ENCODE peak calls at places on chromosomes 6 and 20, in six cellular contexts. M, Z, Q, S, V and U are unnamed samples.
A peak's percentile ranks its signal among the peaks of the same experiment; 100 is the strongest.

GRCh38 chr6:125188594-125189203 is 35.1 kb downstream of the TPD52L1 start:
- DNase-seq in M (no peak), Z (no peak), Q (no peak), S (no peak), V (no peak), U (no peak)

GRCh38 chr6:83096791-83097190 is 29.3 kb downstream of the DOP1A start:
- DNase-seq in M (no peak), Z (no peak), Q (no peak), S (no peak), V (no peak), U (no peak)

GRCh38 chr6:15948930-15949900 is 179.7 kb upstream of the MYLIP start:
- DNase-seq in M (peak; percentile 63), Z (no peak), Q (no peak), S (no peak), V (peak; percentile 86), U (peak; percentile 80)

GRCh38 chr6:15962449-15962764 is 166.5 kb upstream of the MYLIP start:
- DNase-seq in M (no peak), Z (no peak), Q (no peak), S (no peak), V (no peak), U (no peak)

GRCh38 chr6:35146453-35146852 is 5.3 kb upstream of the TCP11 start:
- DNase-seq in M (peak; percentile 72), Z (no peak), Q (peak; percentile 71), S (no peak), V (peak; percentile 38), U (peak; percentile 60)

GRCh38 chr6:37525460-37526357 is 26.0 kb upstream of the CCDC167 start:
- DNase-seq in M (no peak), Z (no peak), Q (peak; percentile 81), S (no peak), V (no peak), U (no peak)

GRCh38 chr6:168333471-168333870 is 13.9 kb upstream of the DACT2 start:
- DNase-seq in M (no peak), Z (no peak), Q (no peak), S (no peak), V (peak; percentile 55), U (peak; percentile 86)

GRCh38 chr20:33372993-33373441 is 28.3 kb downstream of the CDK5RAP1 start:
- DNase-seq in M (no peak), Z (no peak), Q (no peak), S (no peak), V (no peak), U (no peak)

GRCh38 chr6:17886891-17887290 is 100.5 kb downstream of the KIF13A start:
- DNase-seq in M (no peak), Z (no peak), Q (no peak), S (no peak), V (no peak), U (no peak)

GRCh38 chr20:19741914-19742313 is 16.1 kb upstream of the RIN2 start:
- DNase-seq in M (no peak), Z (no peak), Q (no peak), S (no peak), V (no peak), U (no peak)

GRCh38 chr6:99563056-99563723 is 5.3 kb downstream of the CCNC start:
- DNase-seq in M (no peak), Z (no peak), Q (no peak), S (no peak), V (no peak), U (no peak)

GRCh38 chr6:41965429-41966213 is 24.0 kb upstream of the CCND3 start:
- DNase-seq in M (no peak), Z (peak; percentile 88), Q (peak; percentile 90), S (no peak), V (no peak), U (no peak)

GRCh38 chr20:11796041-11796440 is 121.7 kb upstream of the BTBD3 start:
- DNase-seq in M (no peak), Z (no peak), Q (no peak), S (no peak), V (no peak), U (no peak)

GRCh38 chr6:11143394-11144371 is 32.2 kb upstream of the ERVFRD-1 start:
- DNase-seq in M (peak; percentile 74), Z (no peak), Q (no peak), S (no peak), V (peak; percentile 76), U (peak; percentile 44)

GRCh38 chr6:155171109-155171746 is 92.6 kb upstream of the CLDN20 start:
- DNase-seq in M (no peak), Z (no peak), Q (no peak), S (peak; percentile 78), V (peak; percentile 41), U (no peak)

GRCh38 chr6:14091329-14091978 is 26.1 kb upstream of the CD83 start:
- DNase-seq in M (no peak), Z (no peak), Q (no peak), S (no peak), V (no peak), U (no peak)

GRCh38 chr6:106250997-106251396 is 74.6 kb downstream of the ATG5 start:
- DNase-seq in M (no peak), Z (no peak), Q (no peak), S (no peak), V (no peak), U (no peak)

GRCh38 chr6:106254636-106255035 is 70.9 kb downstream of the ATG5 start:
- DNase-seq in M (no peak), Z (no peak), Q (no peak), S (no peak), V (no peak), U (no peak)

GRCh38 chr6:106253731-106254130 is 71.8 kb downstream of the ATG5 start:
- DNase-seq in M (no peak), Z (no peak), Q (no peak), S (no peak), V (no peak), U (no peak)

GRCh38 chr6:106255306-106255705 is 70.3 kb downstream of the ATG5 start:
- DNase-seq in M (no peak), Z (no peak), Q (no peak), S (no peak), V (no peak), U (no peak)

DNA sequence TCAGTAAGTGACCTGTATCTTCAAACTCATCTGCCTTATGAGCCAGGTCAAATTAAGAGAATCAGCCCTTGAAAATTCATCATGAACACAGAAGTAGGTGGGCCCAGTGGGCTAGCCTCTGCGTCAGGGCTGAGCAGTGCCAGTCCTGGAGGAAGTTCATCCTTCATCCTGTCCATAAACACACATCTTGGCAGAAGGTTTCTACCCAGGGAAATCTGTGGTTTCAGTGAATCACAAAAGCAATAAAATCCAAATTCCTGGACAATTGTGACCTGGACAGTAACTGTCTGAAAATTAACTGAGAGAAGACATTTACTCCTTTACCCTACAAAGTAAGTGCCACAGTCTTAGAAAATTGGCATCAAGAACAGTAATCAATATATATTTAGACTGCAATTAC is 72.4 kb downstream of the ATG5 start:
- DNase-seq in M (no peak), Z (no peak), Q (no peak), S (no peak), V (no peak), U (no peak)
- H3K4me1 ChIP-seq in M (no peaks in the 10 kb centered on the region), Z (no peaks in the 10 kb centered on the region), Q (no peaks in the 10 kb centered on the region), S (no peaks in the 10 kb centered on the region), V (no peaks in the 10 kb centered on the region), U (no peaks in the 10 kb centered on the region)

GRCh38 chr20:29349836-29350235 is 1907.6 kb upstream of the DEFB115 start:
- DNase-seq in M (peak; percentile 55), Z (no peak), Q (no peak), S (no peak), V (no peak), U (no peak)
- H3K9me3 ChIP-seq in M (no peaks in the 10 kb centered on the region), Z (peaks cover 80% of the 10 kb centered on the region), Q (no peaks in the 10 kb centered on the region), S (no peaks in the 10 kb centered on the region), V (no peaks in the 10 kb centered on the region), U (no peaks in the 10 kb centered on the region)

DNA sequence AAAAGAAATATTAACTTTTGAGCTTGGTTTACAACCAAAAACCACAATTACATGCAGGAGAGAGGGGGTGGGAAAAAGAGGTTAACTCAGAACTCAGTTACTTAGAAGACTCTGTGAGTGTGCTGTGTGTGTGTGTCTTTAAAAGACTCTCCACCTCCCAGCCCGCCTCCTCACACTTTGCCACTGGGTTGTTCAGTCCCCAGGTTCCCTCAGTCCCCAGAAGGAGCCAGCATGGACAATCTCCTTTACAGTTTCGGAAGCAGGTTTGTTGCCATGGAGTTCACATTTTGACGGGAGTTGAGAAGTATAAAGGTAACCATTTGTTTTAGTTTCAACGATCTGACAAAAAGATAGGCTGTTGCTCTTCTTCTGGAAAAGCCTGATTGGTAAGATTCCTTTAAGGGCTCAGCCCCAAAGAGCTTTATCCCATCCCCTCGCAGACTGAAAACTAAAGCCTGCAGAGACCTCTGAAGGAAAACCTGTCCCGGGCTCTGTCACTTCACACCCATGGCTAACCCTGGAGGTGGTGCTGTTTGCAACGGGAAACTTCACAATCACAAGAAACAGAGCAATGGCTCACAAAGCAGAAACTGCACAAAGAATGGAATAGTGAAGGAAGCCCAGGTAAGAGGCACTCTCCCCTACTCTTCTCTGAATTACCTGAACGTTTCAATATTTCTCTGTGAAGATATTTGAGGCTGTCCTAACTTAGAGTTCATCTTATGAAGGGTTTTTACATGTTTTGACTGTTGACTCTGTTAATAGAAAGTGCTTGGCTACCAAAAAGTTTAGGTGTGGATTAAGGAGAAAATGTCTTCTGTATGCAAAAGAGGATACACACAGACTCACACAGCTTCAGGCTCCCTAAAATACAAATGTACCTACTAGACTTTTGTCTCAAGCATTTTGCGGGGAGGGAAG is at the start of gene SPTLC3:
- DNase-seq in M (no peak), Z (peak; percentile 15), Q (peak; percentile 46), S (no peak), V (peak; percentile 67), U (peak; percentile 73)
- H3K4me3 ChIP-seq in M (peak within 1 kb of the TSS; percentile 54), Z (no peak within 1 kb of the TSS), Q (no peak within 1 kb of the TSS), S (no peak within 1 kb of the TSS), V (peak within 1 kb of the TSS; percentile 19), U (peak within 1 kb of the TSS; percentile 39)

GRCh38 chr6:128367437-128367836 is 153.0 kb downstream of the PTPRK start:
- DNase-seq in M (no peak), Z (no peak), Q (no peak), S (no peak), V (no peak), U (no peak)

GRCh38 chr6:128365520-128366160 is 154.8 kb downstream of the PTPRK start:
- DNase-seq in M (no peak), Z (no peak), Q (no peak), S (no peak), V (peak; percentile 15), U (peak; percentile 39)

GRCh38 chr6:128363020-128363419 is 157.4 kb downstream of the PTPRK start:
- DNase-seq in M (no peak), Z (no peak), Q (no peak), S (no peak), V (no peak), U (no peak)

GRCh38 chr6:128363424-128363823 is 157.0 kb downstream of the PTPRK start:
- DNase-seq in M (no peak), Z (no peak), Q (no peak), S (no peak), V (no peak), U (no peak)

DNA sequence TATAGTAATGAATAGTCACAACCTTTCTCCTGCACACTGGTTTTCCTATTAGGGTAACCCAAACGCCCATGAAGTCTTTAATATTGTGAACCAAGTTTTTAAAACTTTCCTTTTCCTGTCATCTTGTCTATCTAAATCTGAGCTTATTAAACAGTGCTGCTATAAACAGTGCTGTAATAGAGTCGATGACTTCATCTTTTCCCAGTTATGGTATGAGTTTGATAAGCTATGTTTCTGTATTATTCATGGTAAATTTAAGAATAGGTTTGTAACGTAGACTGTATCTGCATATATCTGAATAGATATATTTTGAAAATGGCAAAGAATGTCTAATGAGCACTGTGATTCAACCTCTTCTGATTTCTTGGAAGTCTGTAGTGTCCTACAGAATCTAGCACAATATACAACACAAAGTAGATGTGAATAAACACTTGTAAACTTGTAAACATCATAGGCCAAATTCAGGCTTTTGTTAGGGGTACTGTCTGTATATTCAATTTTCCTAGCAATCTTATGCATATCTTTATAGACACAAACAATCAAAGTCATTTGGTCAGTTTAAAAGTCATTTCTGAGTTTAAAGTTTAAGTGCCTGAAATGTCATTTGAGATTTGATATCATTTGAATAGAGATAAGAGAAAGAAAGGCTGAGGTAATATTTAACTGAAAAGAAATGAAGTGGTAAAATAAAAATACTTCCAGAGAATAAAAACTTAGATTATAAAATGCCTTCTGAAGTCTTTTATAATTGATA is 155.5 kb downstream of the PTPRK start:
- DNase-seq in M (no peak), Z (no peak), Q (no peak), S (no peak), V (no peak), U (no peak)
- H3K4me1 ChIP-seq in M (no peaks in the 10 kb centered on the region), Z (no peaks in the 10 kb centered on the region), Q (no peaks in the 10 kb centered on the region), S (no peaks in the 10 kb centered on the region), V (peaks cover 60% of the 10 kb centered on the region), U (peaks cover 13% of the 10 kb centered on the region)